ENCODE peak calls at places on chromosomes 4 and X, in six cellular contexts. R is HT-29, E is NCI-H2107, W is NCI-H1417 treated with DMSO at 0.1 percent for 48 hours, H is MM.1S, D is GM20000. S is an unnamed sample.

GRCh38 chr4:139509727-139510410 is 46.1 kb downstream of the SETD7 start:
- DNase-seq in R (peak; percentile 33), E (no peak), W (no peak), H (no peak), D (no peak), S (peak; percentile 56)

GRCh38 chr4:2750719-2751605 is 5.2 kb downstream of the TNIP2 start:
- DNase-seq in R (no peak), E (no peak), W (no peak), H (no peak), D (no peak), S (peak; percentile 61)

GRCh38 chr4:9913846-9914245 is 107.5 kb downstream of the SLC2A9 start:
- DNase-seq in R (no peak), E (no peak), W (no peak), H (no peak), D (no peak), S (no peak)

GRCh38 chr4:61493041-61493440 is 292.9 kb downstream of the ADGRL3 start:
- DNase-seq in R (peak; percentile 66), E (no peak), W (no peak), H (no peak), D (no peak), S (no peak)

GRCh38 chr4:84342161-84342560 is 156.9 kb downstream of the NKX6-1 start:
- DNase-seq in R (no peak), E (no peak), W (no peak), H (no peak), D (no peak), S (no peak)

GRCh38 chrX:140507982-140508305 is 3.1 kb upstream of the SOX3 start:
- DNase-seq in R (no peak), E (no peak), W (no peak), H (no peak), D (no peak), S (no peak)

GRCh38 chr4:143700060-143700419 is 435 bp downstream of the FREM3 start:
- DNase-seq in R (no peak), E (no peak), W (no peak), H (no peak), D (no peak), S (no peak)

GRCh38 chrX:102115748-102116147 is 9.7 kb upstream of the TCEAL2 start:
- DNase-seq in R (no peak), E (no peak), W (no peak), H (no peak), D (no peak), S (no peak)

GRCh38 chr4:176443117-176443516 is 123.4 kb downstream of the SPCS3 start:
- DNase-seq in R (no peak), E (no peak), W (no peak), H (no peak), D (no peak), S (no peak)

GRCh38 chr4:151099976-151100417 is 569 bp downstream of the RPS3A start:
- DNase-seq in R (peak; percentile 56), E (no peak), W (no peak), H (no peak), D (no peak), S (peak; percentile 38)

GRCh38 chrX:35098419-35098818 is 155.8 kb downstream of the FAM47B start:
- DNase-seq in R (peak; percentile 7), E (no peak), W (no peak), H (no peak), D (no peak), S (no peak)

GRCh38 chr4:77449996-77450395 is 155.6 kb upstream of the CXCL13 start:
- DNase-seq in R (no peak), E (no peak), W (no peak), H (no peak), D (no peak), S (no peak)

GRCh38 chr4:25856756-25857155 is 6.0 kb downstream of the SEL1L3 start:
- DNase-seq in R (no peak), E (no peak), W (no peak), H (no peak), D (no peak), S (no peak)

GRCh38 chr4:119050501-119051090 is 85.0 kb upstream of the MYOZ2 start:
- DNase-seq in R (no peak), E (no peak), W (no peak), H (no peak), D (no peak), S (no peak)

GRCh38 chr4:26958925-26959653 is 98.4 kb downstream of the STIM2 start:
- DNase-seq in R (no peak), E (no peak), W (no peak), H (no peak), D (no peak), S (no peak)

GRCh38 chr4:177380730-177381287 is 61.4 kb downstream of the AGA start:
- DNase-seq in R (peak; percentile 5), E (no peak), W (no peak), H (no peak), D (no peak), S (no peak)

GRCh38 chr4:17546222-17546621 is 30.8 kb upstream of the LAP3 start:
- DNase-seq in R (no peak), E (no peak), W (no peak), H (no peak), D (no peak), S (no peak)

GRCh38 chr4:17535906-17536305 is 20.9 kb downstream of the CLRN2 start:
- DNase-seq in R (no peak), E (no peak), W (no peak), H (no peak), D (no peak), S (no peak)

GRCh38 chrX:13463608-13464007 is 105.8 kb upstream of the EGFL6 start:
- DNase-seq in R (no peak), E (peak; percentile 65), W (peak; percentile 29), H (no peak), D (no peak), S (peak; percentile 42)

GRCh38 chrX:18252644-18253359 is 32.1 kb upstream of the BEND2 start:
- DNase-seq in R (no peak), E (no peak), W (no peak), H (no peak), D (no peak), S (no peak)

GRCh38 chr4:168751263-168752225 is 254.7 kb downstream of the PALLD start:
- DNase-seq in R (no peak), E (no peak), W (no peak), H (no peak), D (no peak), S (no peak)

GRCh38 chr4:52837716-52838558 is 24.2 kb upstream of the RASL11B start:
- DNase-seq in R (no peak), E (no peak), W (no peak), H (no peak), D (no peak), S (no peak)

GRCh38 chr4:152063301-152064235 is 302.8 kb upstream of the GATB start:
- DNase-seq in R (peak; percentile 23), E (peak; percentile 9), W (no peak), H (no peak), D (no peak), S (peak; percentile 40)

GRCh38 chr4:26000274-26000950 is 86.4 kb downstream of the SMIM20 start:
- DNase-seq in R (no peak), E (no peak), W (no peak), H (no peak), D (no peak), S (no peak)

S was measured in small intestine.